ENCODE peak calls at places on chromosomes 2 and 18, in seven cellular contexts. Q, Z, O, G, J, H and A are unnamed samples.

GRCh38 chr2:47265751-47266231 is 110.7 kb upstream of the STPG4 start:
- DNase-seq in Q (no peak), Z (no peak), O (no peak), G (no peak), J (no peak), H (no peak), A (no peak)

GRCh38 chr18:67599277-67599676 is 82.8 kb upstream of the DSEL start:
- DNase-seq in Q (no peak), Z (no peak), O (no peak), G (no peak), J (no peak), H (no peak), A (no peak)

GRCh38 chr18:58243401-58243800 is 199.4 kb downstream of the NEDD4L start:
- DNase-seq in Q (no peak), Z (no peak), O (no peak), G (no peak), J (no peak), H (no peak), A (no peak)

GRCh38 chr2:84338069-84338468 is 121.0 kb downstream of the SUCLG1 start:
- DNase-seq in Q (no peak), Z (no peak), O (no peak), G (no peak), J (no peak), H (no peak), A (no peak)

GRCh38 chr2:160269365-160269764 is 69.3 kb upstream of the ITGB6 start:
- DNase-seq in Q (no peak), Z (no peak), O (peak; percentile 15), G (no peak), J (no peak), H (no peak), A (no peak)

GRCh38 chr2:120133572-120134244 is 89.5 kb downstream of the TMEM185B start:
- DNase-seq in Q (no peak), Z (no peak), O (no peak), G (no peak), J (no peak), H (no peak), A (no peak)

GRCh38 chr18:56068030-56068671 is 480.2 kb upstream of the TCF4 start:
- DNase-seq in Q (no peak), Z (no peak), O (no peak), G (no peak), J (no peak), H (no peak), A (no peak)

GRCh38 chr2:71992036-71992435 is 155.6 kb downstream of the CYP26B1 start:
- DNase-seq in Q (peak; percentile 26), Z (no peak), O (no peak), G (no peak), J (no peak), H (no peak), A (no peak)

GRCh38 chr2:182915369-182916326 is 49.2 kb upstream of the FRZB start:
- DNase-seq in Q (no peak), Z (no peak), O (peak; percentile 53), G (no peak), J (peak; percentile 47), H (peak; percentile 6), A (no peak)

GRCh38 chr18:70555046-70555445 is 266.2 kb downstream of the SOCS6 start:
- DNase-seq in Q (no peak), Z (no peak), O (no peak), G (no peak), J (no peak), H (no peak), A (no peak)

GRCh38 chr2:113083311-113083710 is 15.5 kb downstream of the IL1F10 start:
- DNase-seq in Q (peak; percentile 58), Z (no peak), O (no peak), G (no peak), J (no peak), H (no peak), A (no peak)